ENCODE peak calls at places on chromosomes 4 and X, in six cellular contexts. W, F, B, U, G and N are unnamed samples. For H3K4me1, the result is how much of the 10 kb centered on the place peaks cover.

GRCh38 chr4:71132486-71132885 is 139.0 kb downstream of the DCK start:
- DNase-seq in W (no peak), F (no peak), B (no peak), U (peak), G (no peak), N (no peak)

GRCh38 chrX:153487590-153488071 is 7.1 kb upstream of the BGN start:
- DNase-seq in W (no peak), F (no peak), B (no peak), U (peak), G (no peak), N (no peak)

GRCh38 chr4:3290476-3290875 is 2.3 kb upstream of the RGS12 start:
- DNase-seq in W (no peak), F (no peak), B (no peak), U (no peak), G (no peak), N (no peak)

GRCh38 chr4:177185151-177185550 is 124.5 kb upstream of the NEIL3 start:
- DNase-seq in W (no peak), F (peak), B (no peak), U (peak), G (no peak), N (peak)

GRCh38 chrX:152220612-152221011 is 82.2 kb upstream of the MAGEA10 start:
- DNase-seq in W (no peak), F (no peak), B (no peak), U (peak), G (peak), N (peak)

GRCh38 chrX:119693996-119694451 is 1.1 kb upstream of the SEPTIN6 start:
- DNase-seq in W (no peak), F (no peak), B (no peak), U (no peak), G (no peak), N (no peak)

GRCh38 chr4:108029731-108030130 is 40.0 kb downstream of the HADH start:
- DNase-seq in W (no peak), F (no peak), B (no peak), U (peak), G (peak), N (peak)

GRCh38 chr4:47391256-47391655 is 72.2 kb downstream of the COMMD8 start:
- DNase-seq in W (no peak), F (no peak), B (no peak), U (no peak), G (no peak), N (no peak)

GRCh38 chrX:50680990-50681389 is 133.0 kb downstream of the SHROOM4 start:
- DNase-seq in W (no peak), F (no peak), B (no peak), U (peak), G (peak), N (no peak)

GRCh38 chrX:70826715-70827114 is 81.8 kb downstream of the TEX11 start:
- DNase-seq in W (no peak), F (no peak), B (no peak), U (no peak), G (no peak), N (no peak)

GRCh38 chr4:59339631-59340030 is 1860.5 kb upstream of the ADGRL3 start:
- DNase-seq in W (no peak), F (peak), B (no peak), U (no peak), G (no peak), N (no peak)

GRCh38 chrX:106300239-106300638 is 132.1 kb downstream of the PWWP3B start:
- DNase-seq in W (no peak), F (no peak), B (peak), U (no peak), G (peak), N (peak)

GRCh38 chr4:176323511-176324160 is 3.9 kb downstream of the SPCS3 start:
- DNase-seq in W (no peak), F (no peak), B (no peak), U (peak), G (no peak), N (no peak)

GRCh38 chrX:109943740-109944092 is 59.2 kb upstream of the TMEM164 start:
- DNase-seq in W (no peak), F (no peak), B (no peak), U (no peak), G (no peak), N (no peak)

GRCh38 chrX:75278991-75279390 is 5.1 kb downstream of the UPRT start:
- DNase-seq in W (no peak), F (no peak), B (no peak), U (no peak), G (no peak), N (peak)

GRCh38 chr4:92969650-92970370 is 666.0 kb downstream of the GRID2 start:
- DNase-seq in W (no peak), F (no peak), B (peak), U (peak), G (peak), N (peak)

GRCh38 chr4:171629182-171629581 is 184.0 kb upstream of the GALNTL6 start:
- DNase-seq in W (no peak), F (no peak), B (no peak), U (no peak), G (no peak), N (no peak)

DNA sequence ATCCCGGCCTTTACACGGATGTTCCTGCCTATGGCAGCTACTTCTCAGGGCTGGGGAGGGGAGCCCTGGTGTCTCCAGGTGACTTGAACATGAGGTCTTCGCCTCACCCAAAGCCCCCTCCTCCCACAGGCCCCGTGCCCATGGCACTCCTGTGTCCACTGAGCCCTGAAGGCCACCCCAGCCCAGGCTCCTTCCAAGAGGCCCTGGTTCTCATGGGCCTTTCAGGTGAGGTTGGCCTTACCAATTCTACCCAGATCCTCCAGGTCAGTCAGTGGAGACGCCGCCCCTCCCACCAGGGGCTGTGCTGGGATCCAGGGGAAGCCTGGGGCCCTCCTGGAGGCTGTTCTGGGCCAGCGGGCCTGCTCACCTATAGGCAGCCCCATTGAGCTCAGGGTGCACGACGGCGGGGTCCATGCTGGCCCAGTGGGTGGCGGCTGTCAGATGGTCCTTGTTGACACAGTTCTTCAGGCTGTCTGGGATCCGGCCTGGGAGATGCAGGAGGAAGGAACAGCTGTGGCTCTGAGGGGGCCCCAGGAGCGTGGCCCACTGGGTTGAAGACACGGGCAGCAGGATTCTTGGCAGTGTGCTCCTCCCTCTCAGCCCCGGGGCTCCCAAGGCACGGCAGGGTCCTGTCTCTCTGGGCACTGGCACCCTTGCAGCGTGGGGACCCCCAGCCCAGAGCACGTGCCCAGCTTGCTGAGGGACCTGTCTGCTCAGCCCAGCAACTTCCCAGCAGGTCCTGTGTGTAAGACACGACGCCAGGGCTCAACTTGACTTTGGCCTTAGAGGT is 36.2 kb downstream of the CTBP1 start:
- DNase-seq in W (no peak), F (no peak), B (no peak), U (no peak), G (no peak), N (no peak)
- H3K4me1 ChIP-seq in W (under half), F (under half), B (under half), U (under half), G (under half), N (under half)

GRCh38 chr4:119030536-119030890 is 105.1 kb upstream of the MYOZ2 start:
- DNase-seq in W (no peak), F (no peak), B (no peak), U (no peak), G (no peak), N (no peak)
- H3K9ac ChIP-seq in W (no peak), F (no peak), B (no peak), U (no peak), G (no peak), N (no peak)

GRCh38 chr4:13529130-13529919 is 15.0 kb downstream of the NKX3-2 start:
- DNase-seq in W (no peak), F (no peak), B (no peak), U (no peak), G (no peak), N (no peak)
- H3K4me2 ChIP-seq in W (no peak), F (no peak), B (no peak), U (no peak), G (no peak), N (no peak)

DNA sequence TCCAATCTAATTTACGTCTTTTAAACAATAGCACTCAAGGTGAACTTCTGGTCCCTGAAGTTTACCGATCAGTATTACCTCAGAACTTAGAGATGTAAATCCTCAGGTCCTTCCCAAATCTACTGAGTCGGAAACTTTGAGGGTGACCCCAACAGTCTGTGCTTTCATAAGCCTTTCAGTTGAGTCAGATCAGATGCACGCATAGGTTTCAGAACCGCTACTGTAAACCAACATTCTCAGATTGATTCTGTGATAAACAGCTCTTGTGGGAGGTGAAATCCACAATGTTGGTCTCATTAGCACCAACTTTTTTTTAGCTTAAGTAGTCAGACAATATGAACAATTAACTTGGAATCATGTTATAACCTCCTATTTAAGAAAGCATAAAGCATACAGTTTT is 86.0 kb downstream of the WWC2 start:
- DNase-seq in W (no peak), F (no peak), B (no peak), U (no peak), G (no peak), N (peak)
- H3K4me1 ChIP-seq in W (under half), F (under half), B (under half), U (under half), G (under half), N (under half)

DNA sequence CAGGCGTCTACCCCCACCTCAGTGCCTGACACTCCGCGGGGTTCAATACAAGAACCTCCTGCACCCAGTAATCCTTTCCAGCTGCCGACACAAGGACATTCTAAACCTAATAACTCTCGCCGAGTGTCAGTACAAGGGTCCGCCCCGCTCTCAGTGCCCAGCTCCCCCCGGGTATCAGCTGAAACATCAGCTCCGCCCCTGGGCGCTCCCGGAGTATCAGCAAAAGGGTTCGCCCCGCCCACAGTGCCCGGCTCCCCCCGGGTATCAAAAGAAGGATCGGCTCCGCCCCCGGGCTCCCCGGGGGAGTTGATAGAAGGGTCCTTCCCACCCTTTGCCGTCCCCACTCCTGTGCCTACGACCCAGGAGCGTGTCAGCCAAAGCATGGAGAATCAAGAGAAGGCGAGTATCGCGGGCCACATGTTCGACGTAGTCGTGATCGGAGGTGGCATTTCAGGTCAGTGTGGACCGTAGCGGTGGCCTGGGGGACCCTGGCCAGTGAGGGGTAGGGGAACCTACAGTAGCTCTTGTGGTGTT is at the start of gene MAOA:
- DNase-seq in W (no peak), F (peak), B (no peak), U (no peak), G (peak), N (no peak)
- H3K9ac ChIP-seq in W (peak), F (peak), B (peak), U (peak), G (peak), N (peak)

DNA sequence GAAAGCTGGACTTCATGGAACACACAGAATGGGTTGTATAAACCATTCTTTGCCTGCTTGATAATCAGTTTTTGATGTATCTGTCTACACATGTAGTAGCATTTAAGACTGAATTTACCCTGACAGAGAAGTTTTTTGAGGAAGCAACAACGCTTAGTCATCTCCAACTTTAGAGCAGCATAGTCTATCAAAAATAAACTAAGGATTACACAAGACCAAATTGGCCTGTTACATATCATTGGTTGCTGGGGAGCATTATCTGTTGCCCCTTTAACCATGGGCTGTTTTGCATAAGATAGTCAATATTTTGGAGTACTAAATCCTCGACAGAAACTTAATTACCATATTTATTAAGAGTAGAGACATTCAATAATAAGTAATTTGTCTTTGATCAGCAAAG is 347.4 kb downstream of the FAM47B start:
- DNase-seq in W (no peak), F (no peak), B (no peak), U (no peak), G (no peak), N (no peak)
- H3K4me2 ChIP-seq in W (no peak), F (no peak), B (no peak), U (no peak), G (no peak), N (no peak)

GRCh38 chr4:153488719-153489384 is 22.7 kb downstream of the TMEM131L start:
- DNase-seq in W (peak), F (no peak), B (no peak), U (peak), G (no peak), N (no peak)
- H3K4me1 ChIP-seq in W (half or more), F (under half), B (half or more), U (under half), G (half or more), N (under half)

GRCh38 chr4:180827193-180827592 is 1416.0 kb upstream of the TENM3 start:
- DNase-seq in W (peak), F (no peak), B (no peak), U (peak), G (peak), N (no peak)
- H3K9ac ChIP-seq in W (peak), F (no peak), B (no peak), U (peak), G (no peak), N (peak)

GRCh38 chrX:72272868-72273267 is 4.2 kb downstream of the RPS4X start:
- DNase-seq in W (no peak), F (no peak), B (no peak), U (peak), G (peak), N (peak)

GRCh38 chrX:72273718-72274117 is 3.3 kb downstream of the RPS4X start:
- DNase-seq in W (no peak), F (no peak), B (no peak), U (no peak), G (no peak), N (no peak)

GRCh38 chrX:72270316-72270866 is 6.7 kb downstream of the RPS4X start:
- DNase-seq in W (no peak), F (no peak), B (no peak), U (no peak), G (peak), N (no peak)

GRCh38 chrX:72271091-72271490 is 6.0 kb downstream of the RPS4X start:
- DNase-seq in W (no peak), F (no peak), B (no peak), U (peak), G (no peak), N (no peak)

GRCh38 chrX:72271812-72272211 is 5.2 kb downstream of the RPS4X start:
- DNase-seq in W (no peak), F (no peak), B (no peak), U (no peak), G (no peak), N (no peak)
- H3K4me2 ChIP-seq in W (peak), F (no peak), B (no peak), U (no peak), G (peak), N (peak)